ENCODE peak calls at places on chromosomes 7 and 10, in five cellular contexts. R is suprapubic skin, F is uterus, G is ovary, U is endothelial cell of umbilical vein. L is an unnamed sample. For H3K4me1, the result is how much of the 10 kb centered on the place peaks cover.

GRCh38 chr10:5343561-5343960 is 21.2 kb upstream of the UCN3 start:
- DNase-seq in R (no peak), F (no peak), G (no peak), U (no peak), L (no peak)

GRCh38 chr7:73681031-73681430 is 2.2 kb downstream of the DNAJC30 start:
- DNase-seq in R (no peak), F (no peak), G (no peak), U (no peak), L (no peak)

GRCh38 chr7:40551685-40552576 is 417.1 kb downstream of the SUGCT start:
- DNase-seq in R (no peak), F (no peak), G (no peak), U (peak), L (peak)

GRCh38 chr10:122646511-122647382 is 52.9 kb downstream of the C10orf120 start:
- DNase-seq in R (no peak), F (no peak), G (no peak), U (no peak), L (no peak)

GRCh38 chr10:48536916-48537890 is 67.7 kb downstream of the ARHGAP22 start:
- DNase-seq in R (no peak), F (no peak), G (no peak), U (no peak), L (no peak)

GRCh38 chr7:2087744-2088143 is 145.0 kb downstream of the MAD1L1 start:
- DNase-seq in R (no peak), F (no peak), G (no peak), U (no peak), L (no peak)

GRCh38 chr7:143882611-143883078 is 19.3 kb downstream of the TCAF1 start:
- DNase-seq in R (peak), F (peak), G (peak), U (peak), L (peak)

GRCh38 chr10:76382381-76382851 is 951.0 kb downstream of the LRMDA start:
- DNase-seq in R (no peak), F (no peak), G (no peak), U (no peak), L (no peak)

GRCh38 chr7:110962374-110962773 is 128.6 kb upstream of the LRRN3 start:
- DNase-seq in R (no peak), F (no peak), G (no peak), U (no peak), L (no peak)

GRCh38 chr10:178208-178607 is 43.0 kb downstream of the ZMYND11 start:
- DNase-seq in R (no peak), F (no peak), G (no peak), U (peak), L (no peak)

GRCh38 chr7:65832281-65832680 is 40.6 kb upstream of the VKORC1L1 start:
- DNase-seq in R (no peak), F (no peak), G (no peak), U (peak), L (no peak)

GRCh38 chr7:78620931-78621330 is 822.4 kb downstream of the PHTF2 start:
- DNase-seq in R (no peak), F (no peak), G (no peak), U (peak), L (no peak)

GRCh38 chr7:115984105-115984504 is 46.5 kb downstream of the TFEC start:
- DNase-seq in R (no peak), F (no peak), G (no peak), U (no peak), L (no peak)

GRCh38 chr10:58212622-58213021 is 55.1 kb downstream of the IPMK start:
- DNase-seq in R (no peak), F (no peak), G (no peak), U (no peak), L (no peak)

GRCh38 chr7:71015260-71015900 is 116.6 kb upstream of the GALNT17 start:
- DNase-seq in R (no peak), F (peak), G (no peak), U (no peak), L (no peak)

GRCh38 chr10:18185621-18186020 is 45.4 kb downstream of the CACNB2 start:
- DNase-seq in R (no peak), F (no peak), G (no peak), U (no peak), L (no peak)

GRCh38 chr10:118615888-118616287 is 20.4 kb upstream of the PRLHR start:
- DNase-seq in R (no peak), F (no peak), G (no peak), U (no peak), L (no peak)

GRCh38 chr7:12770227-12770975 is 83.0 kb downstream of the ARL4A start:
- DNase-seq in R (no peak), F (peak), G (no peak), U (peak), L (peak)

GRCh38 chr10:80608706-80609105 is 71.0 kb downstream of the SH2D4B start:
- DNase-seq in R (no peak), F (no peak), G (no peak), U (no peak), L (peak)

GRCh38 chr7:147635288-147635687 is 955.3 kb upstream of the C7orf33 start:
- DNase-seq in R (no peak), F (no peak), G (no peak), U (no peak), L (no peak)

GRCh38 chr10:26550774-26551526 is 112.8 kb downstream of the APBB1IP start:
- DNase-seq in R (no peak), F (no peak), G (no peak), U (no peak), L (no peak)

DNA sequence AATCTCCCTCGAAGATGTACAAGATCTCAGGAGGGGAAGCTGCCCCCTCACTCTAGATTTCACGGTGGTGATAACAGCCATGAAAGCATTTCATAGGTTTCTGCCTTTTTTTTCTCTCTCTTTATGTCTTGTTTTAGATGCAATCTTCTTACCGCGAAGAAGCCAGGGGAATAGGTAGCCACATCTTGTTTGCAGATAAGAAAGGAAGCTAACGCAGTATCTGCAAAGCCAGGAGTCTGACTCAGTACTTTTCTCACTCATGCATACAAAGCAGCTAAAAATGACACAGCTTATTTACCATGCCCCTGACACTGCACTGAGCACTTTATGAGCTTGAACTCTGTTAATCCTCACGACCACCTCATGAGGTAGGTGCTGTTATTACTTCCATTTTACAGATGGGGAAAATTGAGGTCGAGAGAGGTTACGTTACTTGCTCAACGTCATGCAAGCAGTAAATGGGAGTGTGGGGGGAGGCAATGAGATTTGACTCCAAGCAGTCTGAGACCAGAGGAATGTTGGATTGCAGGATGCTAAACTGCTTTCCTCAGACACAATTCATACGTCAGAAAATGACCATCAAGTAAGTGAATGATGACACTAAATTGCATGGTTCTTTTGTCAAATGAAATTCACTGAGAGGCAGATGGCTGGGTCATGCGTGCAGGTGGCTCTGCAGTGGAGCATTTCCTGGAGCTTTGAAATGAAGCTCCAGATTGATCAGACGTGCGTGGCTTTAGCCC is 3.2 kb downstream of the MAP3K8 start:
- DNase-seq in R (no peak), F (no peak), G (no peak), U (peak), L (no peak)
- H3K4me1 ChIP-seq in R (half or more), F (under half), G (under half), U (under half), L (under half)

GRCh38 chr7:69677054-69677847 is 79.0 kb downstream of the AUTS2 start:
- DNase-seq in R (no peak), F (no peak), G (no peak), U (no peak), L (no peak)
- TF ChIP-seq CTCF in R (no peak), F (peak), G (no peak), U (no peak), L (peak)

GRCh38 chr10:99506416-99506815 is 26.3 kb upstream of the NKX2-3 start:
- DNase-seq in R (no peak), F (no peak), G (no peak), U (no peak), L (no peak)

GRCh38 chr10:99513061-99513460 is 19.7 kb upstream of the NKX2-3 start:
- DNase-seq in R (no peak), F (no peak), G (no peak), U (no peak), L (no peak)

DNA sequence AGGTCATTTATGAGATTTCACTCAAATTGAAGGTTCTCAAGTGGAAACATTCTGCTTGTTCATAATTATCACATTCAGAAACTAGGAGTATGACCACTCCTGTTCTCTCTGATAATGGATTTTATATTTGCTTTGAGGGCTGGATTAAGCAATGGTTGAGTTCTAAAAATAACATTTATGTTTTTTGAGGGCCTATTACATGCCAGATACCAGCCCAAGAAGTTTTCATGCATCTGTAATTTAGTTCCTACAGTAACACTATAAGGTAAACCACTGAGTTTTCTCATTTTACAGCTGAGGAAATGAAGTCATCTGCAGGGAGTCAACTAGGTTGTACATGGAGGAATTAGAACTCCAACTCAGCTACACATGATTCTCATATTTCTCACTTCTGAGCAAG is 25.5 kb upstream of the NKX2-3 start:
- DNase-seq in R (no peak), F (no peak), G (no peak), U (no peak), L (no peak)
- TF ChIP-seq POLR2A in R (no peak), F (no peak), G (no peak), U (no peak), L (no peak)

GRCh38 chr10:73859441-73860049 is 14.8 kb downstream of the CAMK2G start:
- DNase-seq in R (no peak), F (no peak), G (no peak), U (no peak), L (no peak)

GRCh38 chr10:73860050-73860491 is 14.3 kb downstream of the CAMK2G start:
- DNase-seq in R (no peak), F (no peak), G (no peak), U (no peak), L (no peak)

GRCh38 chr10:73864229-73864628 is 10.1 kb downstream of the CAMK2G start:
- DNase-seq in R (no peak), F (no peak), G (no peak), U (no peak), L (no peak)

GRCh38 chr10:73863039-73863817 is 11.1 kb downstream of the CAMK2G start:
- DNase-seq in R (no peak), F (no peak), G (no peak), U (no peak), L (no peak)

GRCh38 chr10:73862011-73862410 is 12.3 kb downstream of the CAMK2G start:
- DNase-seq in R (no peak), F (no peak), G (no peak), U (no peak), L (no peak)
- H3K4me1 ChIP-seq in R (under half), F (under half), G (under half), U (under half), L (under half)

DNA sequence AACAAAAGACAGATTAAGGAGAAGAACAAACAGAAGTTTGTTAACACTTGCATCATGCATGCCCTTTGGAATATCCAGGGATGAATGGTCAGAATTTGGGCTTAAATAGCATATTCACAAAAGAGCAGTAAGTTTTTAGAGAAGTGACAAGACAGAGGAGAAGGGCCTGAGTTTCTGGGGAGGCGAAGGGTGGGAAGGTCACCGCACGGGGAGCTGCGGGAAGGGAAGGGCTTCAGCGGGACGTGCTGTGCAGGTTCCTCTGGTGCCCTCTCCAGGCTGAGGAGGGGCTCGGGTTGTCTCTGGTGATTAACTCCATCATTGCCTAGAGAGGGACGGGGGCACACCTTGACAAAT is 10.4 kb upstream of the ZNF22 start:
- DNase-seq in R (peak), F (no peak), G (peak), U (no peak), L (no peak)
- TF ChIP-seq CTCF in R (no peak), F (no peak), G (no peak), U (no peak), L (peak)

GRCh38 chr7:106781828-106782544 is 83.1 kb upstream of the PIK3CG start:
- DNase-seq in R (no peak), F (no peak), G (no peak), U (no peak), L (no peak)
- TF ChIP-seq POLR2A in R (no peak), F (no peak), G (no peak), U (no peak), L (no peak)

GRCh38 chr10:49649294-49649693 is 30.2 kb upstream of the C10orf53 start:
- DNase-seq in R (no peak), F (no peak), G (no peak), U (no peak), L (peak)

GRCh38 chr10:49645417-49646255 is 31.8 kb downstream of the CHAT start:
- DNase-seq in R (no peak), F (no peak), G (no peak), U (no peak), L (no peak)

GRCh38 chr10:49647985-49648795 is 31.3 kb upstream of the C10orf53 start:
- DNase-seq in R (no peak), F (no peak), G (no peak), U (no peak), L (no peak)

GRCh38 chr10:49646256-49646870 is 32.5 kb downstream of the CHAT start:
- DNase-seq in R (no peak), F (no peak), G (no peak), U (no peak), L (peak)

DNA sequence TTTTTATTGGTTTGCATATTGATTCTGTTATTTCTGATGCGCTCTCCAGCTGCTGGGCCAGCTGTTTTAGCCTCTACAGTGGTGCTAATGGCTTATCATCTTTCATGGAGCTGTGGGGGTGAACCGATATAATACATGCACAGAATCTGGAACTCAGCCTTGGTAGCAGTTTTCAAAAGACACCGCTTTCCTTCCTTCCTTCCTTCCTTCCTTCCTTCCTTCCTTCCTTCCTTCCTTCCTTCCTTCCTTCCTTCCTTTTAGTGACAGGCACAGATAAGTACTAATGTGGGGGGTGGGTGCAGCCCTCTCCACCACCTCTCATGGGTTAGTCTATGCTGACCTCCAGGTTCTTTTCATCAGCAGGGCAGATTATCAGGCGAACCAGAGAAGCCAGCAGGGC is 31.9 kb upstream of the C10orf53 start:
- DNase-seq in R (no peak), F (no peak), G (no peak), U (no peak), L (no peak)
- H3K4me1 ChIP-seq in R (under half), F (under half), G (under half), U (under half), L (under half)

GRCh38 chr10:25522294-25522693 is 347.5 kb downstream of the GPR158 start:
- DNase-seq in R (no peak), F (no peak), G (no peak), U (peak), L (no peak)

DNA sequence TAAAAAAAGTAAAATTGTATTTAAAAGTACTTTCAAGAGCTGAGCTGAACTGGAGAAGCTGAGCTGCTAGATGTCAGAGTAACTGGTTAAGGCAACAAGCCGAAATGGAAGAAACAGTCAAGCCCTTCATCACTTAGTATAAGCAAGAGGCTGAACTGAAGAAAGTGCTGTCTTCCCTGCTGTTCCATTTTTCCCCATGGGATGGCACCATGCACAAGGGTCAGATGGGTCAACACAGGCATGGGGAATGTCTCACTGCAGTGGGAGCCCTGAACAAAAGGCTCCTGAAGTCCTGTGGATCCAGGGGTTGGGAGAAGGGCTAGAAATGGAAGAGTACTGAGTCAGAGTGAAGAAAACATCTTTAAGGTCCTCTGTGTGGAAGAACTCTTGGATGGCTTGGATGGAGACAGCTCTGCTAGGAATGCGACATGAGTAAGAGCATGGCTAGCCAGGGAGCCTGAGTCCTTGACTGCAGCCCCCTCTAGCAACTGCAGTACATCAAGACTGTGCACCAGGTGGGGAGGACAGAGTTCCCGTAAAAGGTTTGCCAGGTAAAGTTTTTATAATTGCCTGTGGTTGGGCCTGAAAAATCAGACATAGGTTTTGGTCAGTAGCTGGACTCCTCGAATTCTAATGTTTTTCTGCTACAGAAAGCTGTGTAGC is 348.3 kb downstream of the GPR158 start:
- DNase-seq in R (no peak), F (no peak), G (no peak), U (peak), L (no peak)
- TF ChIP-seq CTCF in R (no peak), F (no peak), G (no peak), U (peak), L (no peak)

DNA sequence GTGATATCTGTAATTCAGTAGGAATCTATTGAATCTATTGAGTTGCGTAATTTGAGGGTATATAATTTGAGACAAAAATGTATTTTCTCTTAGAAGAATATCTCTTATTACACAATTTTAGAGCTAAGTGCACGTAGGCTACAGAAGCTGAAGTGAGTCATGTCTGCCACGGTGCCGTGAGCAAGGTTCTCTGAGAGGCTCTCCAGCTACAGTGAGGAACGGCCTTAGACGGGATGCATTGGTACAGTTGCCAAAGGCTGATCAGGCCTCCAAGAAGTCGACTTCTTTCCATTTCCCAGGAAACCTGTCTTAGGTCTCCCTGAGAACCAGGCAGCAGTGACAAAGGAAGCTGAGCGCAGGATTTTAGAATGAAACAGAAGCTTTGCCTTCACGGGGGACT is 28.6 kb downstream of the TCERG1L start:
- DNase-seq in R (no peak), F (no peak), G (no peak), U (no peak), L (no peak)
- TF ChIP-seq POLR2A in R (no peak), F (no peak), G (no peak), U (no peak), L (no peak)

GRCh38 chr10:71092812-71093391 is 119.5 kb upstream of the UNC5B start:
- DNase-seq in R (no peak), F (no peak), G (no peak), U (no peak), L (no peak)

GRCh38 chr10:71090801-71091200 is 121.6 kb upstream of the UNC5B start:
- DNase-seq in R (peak), F (no peak), G (no peak), U (no peak), L (no peak)

GRCh38 chr10:71089162-71089561 is 123.2 kb upstream of the UNC5B start:
- DNase-seq in R (peak), F (no peak), G (no peak), U (no peak), L (no peak)

GRCh38 chr10:71088054-71088453 is 124.3 kb upstream of the UNC5B start:
- DNase-seq in R (peak), F (no peak), G (no peak), U (no peak), L (no peak)

DNA sequence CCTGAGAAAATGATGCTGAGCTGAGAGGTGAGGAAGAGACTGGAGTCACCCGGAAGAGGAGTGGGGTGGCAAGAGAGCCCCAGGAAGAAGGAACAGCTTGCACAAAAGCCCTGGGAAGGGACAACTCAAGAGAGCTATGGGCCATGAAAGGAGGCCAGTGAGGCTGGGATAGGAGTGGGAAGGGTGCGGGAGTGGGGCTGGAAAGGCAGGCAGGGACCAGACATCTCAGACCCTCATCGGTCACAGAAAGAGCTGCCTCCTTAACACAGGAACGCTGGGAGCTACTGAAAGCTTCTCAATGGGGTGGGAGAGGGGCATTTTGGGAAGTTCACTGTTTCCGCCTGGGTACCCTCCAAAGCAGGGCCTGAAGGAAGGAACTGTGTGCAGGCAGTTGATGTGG is 122.0 kb upstream of the UNC5B start:
- DNase-seq in R (no peak), F (no peak), G (no peak), U (no peak), L (no peak)
- H3K4me1 ChIP-seq in R (under half), F (under half), G (under half), U (under half), L (under half)